ENCODE peak calls at places on chromosome 14, in six cellular contexts. P, F, H, M, Q and J are unnamed samples.

GRCh38 chr14:34368971-34369665 is 92.9 kb downstream of the SPTSSA start:
- DNase-seq in Q (no peak), P (no peak), M (no peak), H (no peak), F (no peak), J (no peak)

GRCh38 chr14:59629384-59630158 is 53.0 kb upstream of the CCDC175 start:
- DNase-seq in M (no peak), Q (no peak), P (no peak), H (no peak), F (no peak), J (no peak)

GRCh38 chr14:67413806-67414769 is 2.1 kb upstream of the PLEK2 start:
- DNase-seq in M (peak; percentile 85), P (peak; percentile 30), H (no peak), F (no peak), Q (no peak), J (no peak)

GRCh38 chr14:21917699-21918436 is 244.2 kb upstream of the OR4E1 start:
- DNase-seq in M (peak; percentile 45), Q (peak; percentile 88), F (peak; percentile 28), P (peak; percentile 63), H (peak; percentile 50), J (peak; percentile 35)

GRCh38 chr14:76514599-76514998 is 138.7 kb downstream of the ESRRB start:
- DNase-seq in P (peak; percentile 5), H (no peak), M (peak; percentile 29), F (no peak), Q (peak; percentile 42), J (peak; percentile 40)

GRCh38 chr14:88551936-88552565 is 2.8 kb downstream of the PTPN21 start:
- DNase-seq in H (no peak), F (no peak), Q (peak; percentile 42), M (peak; percentile 22), P (peak; percentile 32), J (peak; percentile 22)

GRCh38 chr14:53890611-53891091 is 66.0 kb downstream of the BMP4 start:
- DNase-seq in F (no peak), P (no peak), M (peak; percentile 49), H (no peak), Q (no peak), J (no peak)

GRCh38 chr14:77275041-77275854 is 4.2 kb upstream of the NGB start:
- DNase-seq in M (no peak), H (no peak), F (no peak), P (no peak), Q (peak; percentile 31), J (no peak)

GRCh38 chr14:50093496-50093895 is 22.9 kb downstream of the VCPKMT start:
- DNase-seq in M (no peak), F (no peak), P (no peak), Q (no peak), H (no peak), J (no peak)

GRCh38 chr14:59576332-59577294 is at the start of gene CCDC175:
- DNase-seq in P (peak; percentile 82), M (peak; percentile 69), F (peak; percentile 92), Q (peak; percentile 80), H (peak; percentile 83), J (peak; percentile 88)

GRCh38 chr14:23776296-23776695 is 140.1 kb downstream of the DHRS2 start:
- DNase-seq in F (no peak), P (no peak), Q (no peak), M (no peak), H (peak; percentile 22), J (no peak)

GRCh38 chr14:75715926-75716780 is 55.1 kb downstream of the TTLL5 start:
- DNase-seq in P (peak; percentile 35), Q (no peak), F (no peak), H (no peak), M (peak; percentile 16), J (no peak)

GRCh38 chr14:70707138-70708038 is 65.7 kb downstream of the TTC9 start:
- DNase-seq in M (peak; percentile 89), H (peak; percentile 5), P (peak; percentile 6), F (no peak), Q (no peak), J (peak; percentile 51)

GRCh38 chr14:59343585-59343984 is 121.6 kb downstream of the GPR135 start:
- DNase-seq in H (no peak), Q (no peak), F (no peak), M (no peak), P (no peak), J (peak; percentile 37)

GRCh38 chr14:105203057-105203494 is 22.0 kb upstream of the NUDT14 start:
- DNase-seq in Q (peak; percentile 58), H (peak; percentile 59), F (peak; percentile 80), P (peak; percentile 74), M (peak; percentile 52), J (peak; percentile 77)

GRCh38 chr14:77641207-77641533 is 24.7 kb upstream of the SPTLC2 start:
- DNase-seq in F (peak; percentile 27), H (no peak), Q (no peak), P (peak; percentile 5), M (no peak), J (no peak)

GRCh38 chr14:104317500-104317805 is 179.1 kb downstream of the KIF26A start:
- DNase-seq in Q (no peak), H (no peak), P (no peak), F (no peak), M (no peak), J (peak; percentile 1)

GRCh38 chr14:73943083-73943482 is 6.8 kb downstream of the FAM161B start:
- DNase-seq in F (no peak), H (peak; percentile 57), P (peak; percentile 80), Q (peak; percentile 50), M (peak; percentile 58), J (peak; percentile 50)

GRCh38 chr14:68141531-68142088 is 322.0 kb downstream of the RAD51B start:
- DNase-seq in P (peak; percentile 46), H (peak; percentile 18), Q (no peak), F (no peak), M (peak; percentile 24), J (no peak)

GRCh38 chr14:33432407-33433023 is 493.8 kb downstream of the NPAS3 start:
- DNase-seq in P (peak; percentile 61), H (peak; percentile 47), M (peak; percentile 25), Q (peak; percentile 66), F (peak; percentile 32), J (peak; percentile 29)

GRCh38 chr14:95445676-95446075 is 70.8 kb downstream of the SYNE3 start:
- DNase-seq in F (no peak), Q (no peak), H (no peak), P (no peak), M (no peak), J (no peak)

GRCh38 chr14:61152851-61153364 is 128.2 kb downstream of the TMEM30B start:
- DNase-seq in P (peak; percentile 70), Q (no peak), F (no peak), M (peak; percentile 84), H (no peak), J (no peak)

GRCh38 chr14:73234586-73235394 is 2.5 kb upstream of the PAPLN start:
- DNase-seq in H (no peak), F (no peak), M (no peak), Q (no peak), P (no peak), J (no peak)

GRCh38 chr14:65149116-65149515 is 46.8 kb upstream of the MAX start:
- DNase-seq in F (no peak), M (no peak), Q (no peak), P (no peak), H (no peak), J (no peak)

GRCh38 chr14:104705340-104706047 is 16.1 kb downstream of the INF2 start:
- DNase-seq in Q (no peak), P (no peak), F (no peak), H (no peak), M (no peak), J (no peak)

GRCh38 chr14:94571395-94571794 is 9.8 kb upstream of the SERPINA5 start:
- DNase-seq in P (peak; percentile 63), F (no peak), Q (peak; percentile 14), M (no peak), H (no peak), J (peak; percentile 30)

GRCh38 chr14:52363969-52364368 is 49.9 kb downstream of the PTGER2 start:
- DNase-seq in P (no peak), M (no peak), H (no peak), Q (no peak), F (no peak), J (peak; percentile 20)